ENCODE peak calls at places on chromosome 6, in four cellular contexts. C, S, L and T are unnamed samples.

GRCh38 chr6:41049548-41049947 is 3.5 kb upstream of the APOBEC2 start:
- DNase-seq in C (no peak), S (no peak), L (no peak), T (no peak)

GRCh38 chr6:74410630-74411029 is 714.6 kb downstream of the CD109 start:
- DNase-seq in C (peak), S (no peak), L (no peak), T (no peak)

GRCh38 chr6:159043986-159044385 is 805 bp downstream of the TAGAP start:
- DNase-seq in C (no peak), S (no peak), L (no peak), T (no peak)

GRCh38 chr6:107491791-107492674 is 2.1 kb downstream of the SOBP start:
- DNase-seq in C (peak), S (no peak), L (no peak), T (no peak)

GRCh38 chr6:11356404-11357155 is 124.1 kb upstream of the NEDD9 start:
- DNase-seq in C (no peak), S (no peak), L (no peak), T (peak)

GRCh38 chr6:84805145-84805544 is 40.7 kb upstream of the TBX18 start:
- DNase-seq in C (no peak), S (no peak), L (no peak), T (no peak)

GRCh38 chr6:138397128-138397814 is 6.8 kb upstream of the HEBP2 start:
- DNase-seq in C (no peak), S (no peak), L (no peak), T (no peak)

GRCh38 chr6:138690975-138691594 is 82.5 kb upstream of the CCDC28A start:
- DNase-seq in C (no peak), S (no peak), L (no peak), T (no peak)

GRCh38 chr6:42790549-42791181 is 8.8 kb downstream of the BICRAL start:
- DNase-seq in C (no peak), S (no peak), L (no peak), T (no peak)

GRCh38 chr6:148358196-148358785 is 15.7 kb downstream of the SASH1 start:
- DNase-seq in C (no peak), S (no peak), L (no peak), T (peak)

GRCh38 chr6:169044376-169045230 is 209.0 kb downstream of the THBS2 start:
- DNase-seq in C (no peak), S (no peak), L (no peak), T (no peak)

GRCh38 chr6:166757226-166758135 is 130.4 kb upstream of the RPS6KA2 start:
- DNase-seq in C (no peak), S (no peak), L (no peak), T (no peak)

GRCh38 chr6:220736-221475 is 71.4 kb upstream of the DUSP22 start:
- DNase-seq in C (no peak), S (no peak), L (no peak), T (no peak)

GRCh38 chr6:44808148-44808547 is 420.6 kb downstream of the CDC5L start:
- DNase-seq in C (no peak), S (no peak), L (no peak), T (no peak)

GRCh38 chr6:40330301-40330721 is 256.9 kb downstream of the LRFN2 start:
- DNase-seq in C (no peak), S (no peak), L (no peak), T (no peak)